ENCODE peak calls at places on chromosomes 3 and 15, in eight cellular contexts. V, I, Q, N, D, Y, U and G are unnamed samples.

GRCh38 chr3:185960518-185961288 is 22.9 kb upstream of the TRA2B start:
- DNase-seq in V (no peak), I (no peak), Q (no peak), N (no peak), D (no peak), Y (no peak), U (no peak), G (no peak)

GRCh38 chr3:108296239-108296638 is at the start of gene HHLA2:
- DNase-seq in V (no peak), I (peak), Q (no peak), N (no peak), D (peak), Y (no peak), U (no peak), G (peak)

GRCh38 chr3:11818033-11818432 is 28.7 kb downstream of the TAMM41 start:
- DNase-seq in V (no peak), I (peak), Q (peak), N (no peak), D (no peak), Y (no peak), U (no peak), G (no peak)

GRCh38 chr3:76487446-76487845 is 552.5 kb upstream of the ROBO2 start:
- DNase-seq in V (no peak), I (peak), Q (no peak), N (no peak), D (no peak), Y (no peak), U (no peak), G (peak)

GRCh38 chr3:106825962-106826605 is 551.2 kb upstream of the CCDC54 start:
- DNase-seq in V (no peak), I (peak), Q (peak), N (peak), D (no peak), Y (no peak), U (no peak), G (peak)

GRCh38 chr3:53238051-53238850 is 17.6 kb downstream of the TKT start:
- DNase-seq in V (no peak), I (peak), Q (peak), N (peak), D (no peak), Y (no peak), U (no peak), G (peak)

GRCh38 chr15:22224241-22224671 is 143.9 kb downstream of the OR4M2 start:
- DNase-seq in V (no peak), I (no peak), Q (no peak), N (no peak), D (no peak), Y (no peak), U (no peak), G (no peak)

GRCh38 chr15:40918146-40918798 is 10.9 kb upstream of the DLL4 start:
- DNase-seq in V (no peak), I (no peak), Q (no peak), N (peak), D (no peak), Y (no peak), U (no peak), G (no peak)

GRCh38 chr15:74653426-74654082 is 37.9 kb downstream of the CLK3 start:
- DNase-seq in V (no peak), I (peak), Q (peak), N (peak), D (no peak), Y (no peak), U (no peak), G (peak)

GRCh38 chr3:133805702-133806475 is at the start of gene SRPRB:
- DNase-seq in V (peak), I (peak), Q (peak), N (peak), D (peak), Y (peak), U (peak), G (peak)